ENCODE peak calls at places on chromosomes 13 and 19, in seven cellular contexts. A, Q, M, P, K, L and H are unnamed samples.

GRCh38 chr19:10290439-10290875 is 705 bp downstream of the ICAM5 start:
- DNase-seq in A (no peak), Q (no peak), M (no peak), P (no peak), K (no peak), L (no peak), H (no peak)

GRCh38 chr19:19652482-19653295 is 9.2 kb upstream of the GMIP start:
- DNase-seq in A (no peak), Q (no peak), M (peak), P (no peak), K (no peak), L (no peak), H (no peak)

GRCh38 chr19:18657590-18658365 is 20.9 kb downstream of the KLHL26 start:
- DNase-seq in A (peak), Q (peak), M (peak), P (no peak), K (no peak), L (peak), H (peak)

GRCh38 chr19:4831351-4832340 is at the start of gene TICAM1:
- DNase-seq in A (no peak), Q (peak), M (peak), P (peak), K (peak), L (peak), H (no peak)

GRCh38 chr13:41528021-41528420 is 70.7 kb downstream of the RGCC start:
- DNase-seq in A (no peak), Q (no peak), M (no peak), P (no peak), K (no peak), L (no peak), H (no peak)

GRCh38 chr13:25928941-25929505 is 122.8 kb downstream of the SHISA2 start:
- DNase-seq in A (no peak), Q (no peak), M (no peak), P (no peak), K (no peak), L (no peak), H (no peak)

GRCh38 chr19:14401468-14401867 is 17.7 kb downstream of the DDX39A start:
- DNase-seq in A (no peak), Q (no peak), M (no peak), P (no peak), K (no peak), L (no peak), H (no peak)

GRCh38 chr19:36054733-36055686 is at the start of gene WDR62:
- DNase-seq in A (peak), Q (peak), M (peak), P (peak), K (peak), L (peak), H (peak)

GRCh38 chr19:42269518-42270345 is 680 bp downstream of the CIC start:
- DNase-seq in A (no peak), Q (no peak), M (no peak), P (peak), K (peak), L (no peak), H (peak)

GRCh38 chr13:33644607-33645543 is 173.1 kb upstream of the RFC3 start:
- DNase-seq in A (no peak), Q (peak), M (peak), P (no peak), K (no peak), L (no peak), H (peak)

GRCh38 chr19:19661675-19662251 is 1.7 kb downstream of the ATP13A1 start:
- DNase-seq in A (no peak), Q (no peak), M (no peak), P (no peak), K (no peak), L (no peak), H (no peak)

DNA sequence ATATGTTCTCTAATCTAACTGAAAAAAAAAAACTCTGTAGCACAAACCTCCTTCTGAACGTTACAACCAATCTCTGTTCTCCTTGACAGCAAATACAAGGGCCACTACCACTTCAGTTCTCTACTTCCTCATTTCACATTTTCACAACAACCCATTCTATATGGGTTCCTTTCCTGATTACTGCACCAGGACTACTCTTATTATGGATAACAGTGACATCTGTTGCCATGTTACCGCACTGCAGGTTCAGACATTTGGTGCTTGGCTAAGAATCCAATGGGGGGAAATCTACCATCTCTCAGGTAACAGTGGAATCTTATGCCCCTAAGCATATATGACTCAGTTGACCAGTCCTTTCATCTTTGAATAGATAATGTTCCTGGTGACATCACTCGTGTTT is 11.6 kb upstream of the FPR3 start:
- DNase-seq in A (no peak), Q (no peak), M (peak), P (no peak), K (no peak), L (no peak), H (no peak)
- H3K4me3 ChIP-seq in A (no peak), Q (no peak), M (no peak), P (no peak), K (no peak), L (no peak), H (no peak)

DNA sequence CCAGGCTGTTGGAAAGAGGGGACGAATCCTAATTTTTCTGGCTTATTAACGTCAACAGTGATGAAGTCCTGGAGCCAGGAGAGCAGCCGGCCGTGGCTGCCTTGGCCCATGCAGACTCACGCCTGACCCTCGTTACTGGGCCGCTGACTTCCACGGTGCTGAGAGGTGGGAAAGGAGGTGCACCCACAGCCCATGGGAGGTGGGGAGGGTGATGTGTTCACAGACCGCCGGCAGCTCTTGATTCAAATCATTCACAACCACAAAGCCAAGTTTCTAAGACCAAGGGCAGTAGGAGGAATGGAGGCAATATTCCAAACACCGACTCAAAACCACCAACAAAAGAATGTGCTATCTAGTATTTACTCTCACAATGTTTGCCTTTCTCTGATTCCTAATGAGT is 24.3 kb downstream of the COL4A2 start:
- DNase-seq in A (no peak), Q (no peak), M (peak), P (no peak), K (no peak), L (no peak), H (no peak)
- H3K27ac ChIP-seq in A (peak), Q (peak), M (no peak), P (peak), K (peak), L (peak), H (peak)

DNA sequence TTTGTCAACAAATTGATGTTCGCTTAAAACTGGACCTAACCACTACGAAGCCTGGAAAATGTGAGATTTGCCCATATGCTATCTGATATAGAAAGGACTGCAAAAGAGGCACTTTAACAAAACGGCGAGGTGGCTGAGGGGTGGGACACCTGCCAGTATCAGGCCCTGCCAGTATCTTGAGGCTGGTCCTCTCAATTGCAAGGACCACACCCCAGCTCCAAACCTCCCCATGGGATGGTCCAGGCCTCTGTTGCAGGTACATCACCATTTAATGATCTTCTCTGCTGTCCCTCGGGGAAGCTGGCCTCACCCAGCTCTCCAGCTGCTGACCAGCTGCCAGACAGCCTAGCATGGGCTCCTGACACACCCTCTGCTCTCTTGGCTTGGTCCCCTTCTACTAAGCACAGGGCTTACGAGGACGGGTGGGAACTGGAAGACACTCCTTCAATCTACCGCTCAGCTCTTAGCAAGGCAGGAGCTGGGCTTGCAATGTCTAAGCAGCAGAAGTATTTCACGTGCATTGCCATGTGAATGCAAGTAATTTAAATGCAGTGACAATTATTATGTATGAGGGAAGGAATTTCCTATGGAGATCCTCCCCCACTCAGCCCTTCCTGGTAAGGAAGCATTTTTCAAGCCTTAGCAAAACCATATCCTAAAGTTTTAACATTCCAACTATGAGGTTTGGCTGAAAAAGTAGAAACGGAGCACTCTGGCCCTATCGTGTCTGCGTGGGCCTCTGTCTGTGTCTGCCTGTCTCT is 63.9 kb downstream of the LATS2 start:
- DNase-seq in A (peak), Q (peak), M (peak), P (no peak), K (no peak), L (no peak), H (peak)
- TF ChIP-seq CTCF in A (no peak), Q (no peak), M (no peak), P (no peak), K (no peak), L (no peak), H (no peak)

GRCh38 chr19:47389150-47389556 is 30.2 kb downstream of the MEIS3 start:
- DNase-seq in A (no peak), Q (no peak), M (peak), P (no peak), K (no peak), L (no peak), H (no peak)

GRCh38 chr19:47390533-47391488 is 28.5 kb downstream of the MEIS3 start:
- DNase-seq in A (no peak), Q (no peak), M (no peak), P (no peak), K (no peak), L (no peak), H (no peak)

DNA sequence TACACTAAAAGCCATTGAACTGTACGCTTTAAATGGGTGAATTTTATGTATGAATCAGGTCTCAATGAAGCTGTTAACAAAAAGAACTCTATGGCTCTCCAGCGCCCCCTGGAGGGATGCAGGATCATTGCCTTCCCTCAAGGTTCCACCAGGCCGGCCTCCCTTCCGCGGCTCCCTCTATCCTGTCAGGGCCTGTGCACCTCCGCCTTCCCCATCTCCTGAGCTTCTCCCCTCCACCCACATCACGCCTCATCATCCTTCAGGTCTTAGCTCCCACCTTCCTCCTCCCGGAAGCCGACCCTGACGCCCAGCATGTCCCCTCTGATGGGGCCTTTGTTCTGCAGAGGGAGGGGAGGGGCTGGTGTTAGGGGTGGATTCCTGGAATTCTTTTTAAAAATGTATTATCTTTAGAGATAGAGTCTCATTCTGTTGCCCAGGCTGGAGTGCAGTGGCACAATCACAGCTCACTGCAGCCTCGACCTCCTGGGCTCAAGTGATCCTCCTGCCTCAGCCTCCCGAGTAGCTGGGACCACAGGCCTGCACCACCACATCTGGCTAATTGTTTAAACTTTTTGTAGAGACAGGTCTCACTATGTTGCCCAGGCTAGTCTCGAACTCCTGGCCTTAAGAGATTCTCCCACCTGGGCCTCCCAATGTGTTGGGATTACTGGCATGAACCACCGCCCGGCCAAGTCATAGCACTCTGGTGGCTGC is 27.7 kb downstream of the MEIS3 start:
- DNase-seq in A (peak), Q (peak), M (peak), P (peak), K (peak), L (peak), H (no peak)
- H3K4me3 ChIP-seq in A (no peak), Q (no peak), M (no peak), P (no peak), K (no peak), L (no peak), H (no peak)